ENCODE peak calls at places on chromosome 14, in four cellular contexts. One of them, this sample, is unnamed.

GRCh38 chr14:75453817-75454434 is 26.1 kb downstream of the JDP2 start:
- DNase-seq in fibroblast of the conjunctiva: no peak
- DNase-seq in NCI-H510A treated with DMSO at 0.1 percent for 48 hours: no peak
- DNase-seq in stimulated activated CD4-positive, alpha-beta T cell treated with anti-CD3 and anti-CD28 coated beads, Interleukin-4, amount 100 ng/mL, for 24 hours: no peak
- DNase-seq in this sample: no peak

GRCh38 chr14:55701638-55702037 is 121.6 kb downstream of the KTN1 start:
- DNase-seq in NCI-H510A treated with DMSO at 0.1 percent for 48 hours: no peak
- DNase-seq in fibroblast of the conjunctiva: no peak
- DNase-seq in stimulated activated CD4-positive, alpha-beta T cell treated with anti-CD3 and anti-CD28 coated beads, Interleukin-4, amount 100 ng/mL, for 24 hours: no peak
- DNase-seq in this sample: peak

GRCh38 chr14:33279865-33280264 is 341.2 kb downstream of the NPAS3 start:
- DNase-seq in NCI-H510A treated with DMSO at 0.1 percent for 48 hours: no peak
- DNase-seq in fibroblast of the conjunctiva: no peak
- DNase-seq in stimulated activated CD4-positive, alpha-beta T cell treated with anti-CD3 and anti-CD28 coated beads, Interleukin-4, amount 100 ng/mL, for 24 hours: no peak
- DNase-seq in this sample: no peak

GRCh38 chr14:21025374-21026151 is 702 bp upstream of the NDRG2 start:
- DNase-seq in NCI-H510A treated with DMSO at 0.1 percent for 48 hours: no peak
- DNase-seq in fibroblast of the conjunctiva: no peak
- DNase-seq in stimulated activated CD4-positive, alpha-beta T cell treated with anti-CD3 and anti-CD28 coated beads, Interleukin-4, amount 100 ng/mL, for 24 hours: no peak
- DNase-seq in this sample: no peak

GRCh38 chr14:51079489-51079888 is 15.4 kb downstream of the TRIM9 start:
- DNase-seq in fibroblast of the conjunctiva: no peak
- DNase-seq in stimulated activated CD4-positive, alpha-beta T cell treated with anti-CD3 and anti-CD28 coated beads, Interleukin-4, amount 100 ng/mL, for 24 hours: no peak
- DNase-seq in NCI-H510A treated with DMSO at 0.1 percent for 48 hours: peak
- DNase-seq in this sample: no peak

GRCh38 chr14:28299227-28299626 is 467.4 kb upstream of the FOXG1 start:
- DNase-seq in stimulated activated CD4-positive, alpha-beta T cell treated with anti-CD3 and anti-CD28 coated beads, Interleukin-4, amount 100 ng/mL, for 24 hours: no peak
- DNase-seq in NCI-H510A treated with DMSO at 0.1 percent for 48 hours: no peak
- DNase-seq in fibroblast of the conjunctiva: no peak
- DNase-seq in this sample: no peak

GRCh38 chr14:67436006-67436866 is 24.3 kb upstream of the PLEK2 start:
- DNase-seq in stimulated activated CD4-positive, alpha-beta T cell treated with anti-CD3 and anti-CD28 coated beads, Interleukin-4, amount 100 ng/mL, for 24 hours: no peak
- DNase-seq in NCI-H510A treated with DMSO at 0.1 percent for 48 hours: no peak
- DNase-seq in fibroblast of the conjunctiva: no peak
- DNase-seq in this sample: no peak

GRCh38 chr14:104171029-104171697 is 32.8 kb downstream of the KIF26A start:
- DNase-seq in NCI-H510A treated with DMSO at 0.1 percent for 48 hours: no peak
- DNase-seq in stimulated activated CD4-positive, alpha-beta T cell treated with anti-CD3 and anti-CD28 coated beads, Interleukin-4, amount 100 ng/mL, for 24 hours: no peak
- DNase-seq in fibroblast of the conjunctiva: no peak
- DNase-seq in this sample: no peak

GRCh38 chr14:83172363-83172762 is 1638.7 kb upstream of the SEL1L start:
- DNase-seq in stimulated activated CD4-positive, alpha-beta T cell treated with anti-CD3 and anti-CD28 coated beads, Interleukin-4, amount 100 ng/mL, for 24 hours: no peak
- DNase-seq in fibroblast of the conjunctiva: no peak
- DNase-seq in NCI-H510A treated with DMSO at 0.1 percent for 48 hours: no peak
- DNase-seq in this sample: peak

GRCh38 chr14:92959189-92959531 is 36.2 kb downstream of the CHGA start:
- DNase-seq in stimulated activated CD4-positive, alpha-beta T cell treated with anti-CD3 and anti-CD28 coated beads, Interleukin-4, amount 100 ng/mL, for 24 hours: no peak
- DNase-seq in NCI-H510A treated with DMSO at 0.1 percent for 48 hours: no peak
- DNase-seq in fibroblast of the conjunctiva: no peak
- DNase-seq in this sample: no peak

GRCh38 chr14:93903342-93904184 is 23.6 kb upstream of the FAM181A start:
- DNase-seq in NCI-H510A treated with DMSO at 0.1 percent for 48 hours: no peak
- DNase-seq in stimulated activated CD4-positive, alpha-beta T cell treated with anti-CD3 and anti-CD28 coated beads, Interleukin-4, amount 100 ng/mL, for 24 hours: no peak
- DNase-seq in fibroblast of the conjunctiva: no peak
- DNase-seq in this sample: no peak

GRCh38 chr14:60116181-60116580 is 24.5 kb downstream of the PCNX4 start:
- DNase-seq in stimulated activated CD4-positive, alpha-beta T cell treated with anti-CD3 and anti-CD28 coated beads, Interleukin-4, amount 100 ng/mL, for 24 hours: no peak
- DNase-seq in fibroblast of the conjunctiva: no peak
- DNase-seq in NCI-H510A treated with DMSO at 0.1 percent for 48 hours: no peak
- DNase-seq in this sample: no peak

GRCh38 chr14:105315211-105315721 is 718 bp downstream of the PACS2 start:
- DNase-seq in NCI-H510A treated with DMSO at 0.1 percent for 48 hours: peak
- DNase-seq in fibroblast of the conjunctiva: no peak
- DNase-seq in stimulated activated CD4-positive, alpha-beta T cell treated with anti-CD3 and anti-CD28 coated beads, Interleukin-4, amount 100 ng/mL, for 24 hours: peak
- DNase-seq in this sample: no peak

GRCh38 chr14:105086833-105087307 is 21.6 kb upstream of the GPR132 start:
- DNase-seq in fibroblast of the conjunctiva: no peak
- DNase-seq in NCI-H510A treated with DMSO at 0.1 percent for 48 hours: peak
- DNase-seq in stimulated activated CD4-positive, alpha-beta T cell treated with anti-CD3 and anti-CD28 coated beads, Interleukin-4, amount 100 ng/mL, for 24 hours: peak
- DNase-seq in this sample: no peak

GRCh38 chr14:78254911-78255431 is 84.8 kb downstream of the NRXN3 start:
- DNase-seq in fibroblast of the conjunctiva: no peak
- DNase-seq in stimulated activated CD4-positive, alpha-beta T cell treated with anti-CD3 and anti-CD28 coated beads, Interleukin-4, amount 100 ng/mL, for 24 hours: peak
- DNase-seq in NCI-H510A treated with DMSO at 0.1 percent for 48 hours: peak
- DNase-seq in this sample: no peak

GRCh38 chr14:67050892-67051291 is 138.3 kb upstream of the GARIN2 start:
- DNase-seq in NCI-H510A treated with DMSO at 0.1 percent for 48 hours: no peak
- DNase-seq in fibroblast of the conjunctiva: no peak
- DNase-seq in stimulated activated CD4-positive, alpha-beta T cell treated with anti-CD3 and anti-CD28 coated beads, Interleukin-4, amount 100 ng/mL, for 24 hours: no peak
- DNase-seq in this sample: no peak

GRCh38 chr14:95319312-95320075 is at the start of gene CLMN:
- DNase-seq in fibroblast of the conjunctiva: no peak
- DNase-seq in stimulated activated CD4-positive, alpha-beta T cell treated with anti-CD3 and anti-CD28 coated beads, Interleukin-4, amount 100 ng/mL, for 24 hours: peak
- DNase-seq in NCI-H510A treated with DMSO at 0.1 percent for 48 hours: no peak
- DNase-seq in this sample: no peak

GRCh38 chr14:77177623-77178185 is 3.9 kb upstream of the TMEM63C start:
- DNase-seq in NCI-H510A treated with DMSO at 0.1 percent for 48 hours: no peak
- DNase-seq in stimulated activated CD4-positive, alpha-beta T cell treated with anti-CD3 and anti-CD28 coated beads, Interleukin-4, amount 100 ng/mL, for 24 hours: no peak
- DNase-seq in fibroblast of the conjunctiva: no peak
- DNase-seq in this sample: no peak

GRCh38 chr14:33693237-33693636 is 257.6 kb downstream of the EGLN3 start:
- DNase-seq in NCI-H510A treated with DMSO at 0.1 percent for 48 hours: no peak
- DNase-seq in stimulated activated CD4-positive, alpha-beta T cell treated with anti-CD3 and anti-CD28 coated beads, Interleukin-4, amount 100 ng/mL, for 24 hours: no peak
- DNase-seq in fibroblast of the conjunctiva: peak
- DNase-seq in this sample: peak

GRCh38 chr14:68479247-68479646 is 313.6 kb downstream of the ZFP36L1 start:
- DNase-seq in fibroblast of the conjunctiva: no peak
- DNase-seq in NCI-H510A treated with DMSO at 0.1 percent for 48 hours: no peak
- DNase-seq in stimulated activated CD4-positive, alpha-beta T cell treated with anti-CD3 and anti-CD28 coated beads, Interleukin-4, amount 100 ng/mL, for 24 hours: no peak
- DNase-seq in this sample: no peak

GRCh38 chr14:95265106-95266094 is 54.3 kb downstream of the CLMN start:
- DNase-seq in fibroblast of the conjunctiva: peak
- DNase-seq in stimulated activated CD4-positive, alpha-beta T cell treated with anti-CD3 and anti-CD28 coated beads, Interleukin-4, amount 100 ng/mL, for 24 hours: peak
- DNase-seq in NCI-H510A treated with DMSO at 0.1 percent for 48 hours: peak
- DNase-seq in this sample: peak

GRCh38 chr14:105617201-105617777 is 90.9 kb downstream of the TMEM121 start:
- DNase-seq in fibroblast of the conjunctiva: no peak
- DNase-seq in stimulated activated CD4-positive, alpha-beta T cell treated with anti-CD3 and anti-CD28 coated beads, Interleukin-4, amount 100 ng/mL, for 24 hours: no peak
- DNase-seq in NCI-H510A treated with DMSO at 0.1 percent for 48 hours: no peak
- DNase-seq in this sample: no peak

This sample was measured in non-pigmented ciliary epithelial cell.